ENCODE peak calls at places on chromosomes 16 and 17, in five cellular contexts. E is mammary epithelial cell, U is bronchial epithelial cell, R is fibroblast of the aortic adventitia, G is breast epithelium. A is an unnamed sample.

GRCh38 chr17:10737168-10737622 is 7.4 kb upstream of the TMEM220 start:
- DNase-seq in E (peak), U (peak), R (peak), G (peak), A (no peak)

GRCh38 chr17:33038740-33039139 is 47.1 kb downstream of the SPACA3 start:
- DNase-seq in E (peak), U (no peak), R (peak), G (no peak), A (no peak)

GRCh38 chr16:50213939-50214519 is 52.3 kb upstream of the ADCY7 start:
- DNase-seq in E (peak), U (peak), R (peak), G (no peak), A (peak)

GRCh38 chr17:17690156-17690737 is 9.0 kb downstream of the RAI1 start:
- DNase-seq in E (no peak), U (no peak), R (no peak), G (no peak), A (no peak)

GRCh38 chr17:82897514-82898249 is 57.9 kb upstream of the ZNF750 start:
- DNase-seq in E (no peak), U (no peak), R (no peak), G (no peak), A (no peak)

GRCh38 chr17:77842148-77842905 is 116.2 kb upstream of the TNRC6C start:
- DNase-seq in E (peak), U (peak), R (peak), G (no peak), A (no peak)

GRCh38 chr16:75116081-75116910 is at the start of gene LDHD:
- DNase-seq in E (peak), U (peak), R (peak), G (peak), A (no peak)

GRCh38 chr17:74430706-74431567 is 951 bp upstream of the GPRC5C start:
- DNase-seq in E (peak), U (peak), R (peak), G (peak), A (no peak)

GRCh38 chr16:81392011-81392410 is 52.6 kb upstream of the CMIP start:
- DNase-seq in E (no peak), U (no peak), R (no peak), G (no peak), A (no peak)

GRCh38 chr17:9356488-9356911 is 219.1 kb downstream of the STX8 start:
- DNase-seq in E (no peak), U (peak), R (no peak), G (no peak), A (no peak)

GRCh38 chr16:57355898-57356414 is 2.6 kb upstream of the CCL22 start:
- DNase-seq in E (no peak), U (no peak), R (no peak), G (no peak), A (no peak)

GRCh38 chr17:19978803-19979202 is 1.2 kb upstream of the AKAP10 start:
- DNase-seq in E (no peak), U (no peak), R (no peak), G (no peak), A (no peak)
- H3K4me3 ChIP-seq in E (no peak), U (no peak), R (no peak), G (peak), A (no peak)

GRCh38 chr17:64635647-64636305 is 26.3 kb downstream of the SMURF2 start:
- DNase-seq in E (peak), U (peak), R (peak), G (no peak), A (peak)
- TF ChIP-seq CTCF in E (no peak), U (no peak), R (no peak), G (no peak), A (no peak)

GRCh38 chr16:88650749-88651275 is at the start of gene CYBA:
- DNase-seq in E (no peak), U (peak), R (peak), G (peak), A (no peak)
- H3K4me3 ChIP-seq in E (no peak), U (peak), R (peak), G (peak), A (peak)

DNA sequence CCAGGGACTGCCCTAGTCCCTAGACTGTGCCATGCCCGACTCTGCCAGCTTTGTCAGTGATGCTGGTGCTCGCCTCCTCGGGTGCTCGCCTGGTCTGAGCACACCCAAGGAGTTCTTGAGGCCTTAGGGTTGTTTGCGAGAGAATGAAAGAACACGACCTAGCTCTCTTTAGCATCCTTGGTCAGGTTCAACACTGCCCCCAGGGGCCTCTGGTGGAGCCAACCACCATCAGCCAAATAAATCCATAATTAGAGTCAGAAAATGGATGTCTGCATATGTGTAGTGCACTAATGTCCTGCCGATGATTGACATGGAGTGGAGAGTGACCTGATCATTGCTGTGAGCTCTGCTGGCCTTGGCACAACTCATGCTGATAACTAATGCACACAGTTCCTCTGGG is 8.2 kb upstream of the STH start:
- DNase-seq in E (no peak), U (no peak), R (no peak), G (no peak), A (no peak)
- TF ChIP-seq CTCF in E (no peak), U (no peak), R (peak), G (no peak), A (no peak)

A was measured in AG09309.